ENCODE peak calls at places on chromosomes 2 and 18, in six cellular contexts. One of them, this sample, is unnamed.

GRCh38 chr2:146004470-146004869 is 1484.6 kb upstream of the ZEB2 start:
- DNase-seq in HCT116: no peak
- DNase-seq in sigmoid colon: no peak
- DNase-seq in neuronal stem cell: no peak
- DNase-seq in heart right ventricle: no peak
- DNase-seq in choroid plexus epithelial cell: peak; percentile 72
- DNase-seq in this sample: peak; percentile 83

GRCh38 chr2:173959909-173960308 is 5.3 kb downstream of the SP3 start:
- DNase-seq in HCT116: no peak
- DNase-seq in sigmoid colon: no peak
- DNase-seq in neuronal stem cell: no peak
- DNase-seq in heart right ventricle: no peak
- DNase-seq in choroid plexus epithelial cell: no peak
- DNase-seq in this sample: no peak

GRCh38 chr2:235511187-235511661 is 17.4 kb downstream of the AGAP1 start:
- DNase-seq in HCT116: peak; percentile 50
- DNase-seq in sigmoid colon: no peak
- DNase-seq in neuronal stem cell: no peak
- DNase-seq in heart right ventricle: no peak
- DNase-seq in choroid plexus epithelial cell: peak; percentile 68
- DNase-seq in this sample: peak; percentile 87

GRCh38 chr2:79219383-79219988 is 59.9 kb upstream of the REG3A start:
- DNase-seq in HCT116: no peak
- DNase-seq in sigmoid colon: no peak
- DNase-seq in neuronal stem cell: peak; percentile 56
- DNase-seq in heart right ventricle: peak; percentile 7
- DNase-seq in choroid plexus epithelial cell: peak; percentile 56
- DNase-seq in this sample: peak; percentile 29

GRCh38 chr2:222052934-222053367 is 245.8 kb downstream of the PAX3 start:
- DNase-seq in HCT116: peak; percentile 22
- DNase-seq in sigmoid colon: no peak
- DNase-seq in neuronal stem cell: peak; percentile 82
- DNase-seq in heart right ventricle: no peak
- DNase-seq in choroid plexus epithelial cell: no peak
- DNase-seq in this sample: no peak

GRCh38 chr2:70087703-70088507 is 628 bp downstream of the PCBP1 start:
- DNase-seq in HCT116: no peak
- DNase-seq in sigmoid colon: peak; percentile 84
- DNase-seq in neuronal stem cell: no peak
- DNase-seq in heart right ventricle: peak; percentile 41
- DNase-seq in choroid plexus epithelial cell: peak; percentile 62
- DNase-seq in this sample: peak; percentile 66

GRCh38 chr2:36356199-36356989 is 816 bp downstream of the CRIM1 start:
- DNase-seq in HCT116: no peak
- DNase-seq in sigmoid colon: peak; percentile 81
- DNase-seq in neuronal stem cell: peak; percentile 39
- DNase-seq in heart right ventricle: peak; percentile 38
- DNase-seq in choroid plexus epithelial cell: peak; percentile 58
- DNase-seq in this sample: no peak

GRCh38 chr2:124476291-124476690 is 451.2 kb downstream of the CNTNAP5 start:
- DNase-seq in HCT116: no peak
- DNase-seq in sigmoid colon: no peak
- DNase-seq in neuronal stem cell: no peak
- DNase-seq in heart right ventricle: no peak
- DNase-seq in choroid plexus epithelial cell: peak; percentile 3
- DNase-seq in this sample: peak; percentile 0

GRCh38 chr2:80496770-80497169 is 192.2 kb upstream of the LRRTM1 start:
- DNase-seq in HCT116: no peak
- DNase-seq in sigmoid colon: no peak
- DNase-seq in neuronal stem cell: no peak
- DNase-seq in heart right ventricle: no peak
- DNase-seq in choroid plexus epithelial cell: peak; percentile 71
- DNase-seq in this sample: peak; percentile 71

GRCh38 chr2:186702499-186702898 is 8.6 kb downstream of the FAM171B start:
- DNase-seq in HCT116: no peak
- DNase-seq in sigmoid colon: no peak
- DNase-seq in neuronal stem cell: no peak
- DNase-seq in heart right ventricle: no peak
- DNase-seq in choroid plexus epithelial cell: no peak
- DNase-seq in this sample: no peak

GRCh38 chr2:168179592-168179991 is 67.8 kb downstream of the STK39 start:
- DNase-seq in HCT116: no peak
- DNase-seq in sigmoid colon: no peak
- DNase-seq in neuronal stem cell: no peak
- DNase-seq in heart right ventricle: no peak
- DNase-seq in choroid plexus epithelial cell: no peak
- DNase-seq in this sample: no peak

GRCh38 chr2:36769106-36769505 is 72.6 kb downstream of the VIT start:
- DNase-seq in HCT116: no peak
- DNase-seq in sigmoid colon: no peak
- DNase-seq in neuronal stem cell: no peak
- DNase-seq in heart right ventricle: no peak
- DNase-seq in choroid plexus epithelial cell: no peak
- DNase-seq in this sample: no peak

GRCh38 chr2:207130958-207131521 is 34.7 kb downstream of the KLF7 start:
- DNase-seq in HCT116: no peak
- DNase-seq in sigmoid colon: no peak
- DNase-seq in neuronal stem cell: no peak
- DNase-seq in heart right ventricle: no peak
- DNase-seq in choroid plexus epithelial cell: no peak
- DNase-seq in this sample: no peak

DNA sequence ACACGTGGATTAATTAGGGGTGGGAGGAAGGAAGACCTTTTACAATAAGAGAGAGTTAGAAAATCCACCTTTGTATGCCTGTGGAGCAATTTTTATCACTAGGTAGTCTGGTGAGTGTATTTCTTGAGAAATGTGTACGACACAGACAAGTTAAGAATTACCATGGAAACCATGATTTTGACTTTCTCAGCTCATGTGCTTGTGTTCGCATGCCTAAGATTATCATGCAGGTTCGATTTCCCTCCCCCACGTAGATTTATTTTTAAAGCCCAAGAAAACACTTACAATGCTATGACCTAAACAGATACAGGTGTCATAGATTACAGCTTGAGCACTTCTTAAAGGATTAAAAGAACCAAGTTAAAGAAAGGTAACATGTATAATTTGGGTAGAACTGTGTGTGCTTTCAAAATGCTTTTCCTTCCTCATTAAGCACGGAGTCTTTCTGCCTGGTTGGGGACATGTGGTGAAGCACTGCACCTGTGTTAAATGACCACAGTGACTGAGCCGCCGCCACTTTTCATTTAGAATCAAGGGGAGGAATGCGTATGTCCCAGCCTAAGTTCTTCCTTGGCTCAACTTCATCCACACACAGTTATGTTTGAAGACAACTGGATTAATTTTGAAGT is 16.6 kb downstream of the SERTAD2 start:
- DNase-seq in HCT116: no peak
- DNase-seq in sigmoid colon: no peak
- DNase-seq in neuronal stem cell: no peak
- DNase-seq in heart right ventricle: no peak
- DNase-seq in choroid plexus epithelial cell: no peak
- DNase-seq in this sample: no peak
- H3K4me3 ChIP-seq in HCT116: no peak overlapping the region
- H3K4me3 ChIP-seq in sigmoid colon: no peak overlapping the region
- H3K4me3 ChIP-seq in neuronal stem cell: no peak overlapping the region
- H3K4me3 ChIP-seq in heart right ventricle: no peak overlapping the region
- H3K4me3 ChIP-seq in choroid plexus epithelial cell: no peak overlapping the region
- H3K4me3 ChIP-seq in this sample: no peak overlapping the region

GRCh38 chr18:8801263-8801901 is 96.0 kb downstream of the MTCL1 start:
- DNase-seq in HCT116: no peak
- DNase-seq in sigmoid colon: no peak
- DNase-seq in neuronal stem cell: no peak
- DNase-seq in heart right ventricle: no peak
- DNase-seq in choroid plexus epithelial cell: peak; percentile 92
- DNase-seq in this sample: peak; percentile 92
- H3K4me3 ChIP-seq in HCT116: no peak overlapping the region
- H3K4me3 ChIP-seq in sigmoid colon: no peak overlapping the region
- H3K4me3 ChIP-seq in neuronal stem cell: no peak overlapping the region
- H3K4me3 ChIP-seq in heart right ventricle: no peak overlapping the region
- H3K4me3 ChIP-seq in choroid plexus epithelial cell: no peak overlapping the region
- H3K4me3 ChIP-seq in this sample: no peak overlapping the region

GRCh38 chr18:34258176-34258575 is 33.5 kb upstream of the NOL4 start:
- DNase-seq in HCT116: no peak
- DNase-seq in sigmoid colon: no peak
- DNase-seq in neuronal stem cell: no peak
- DNase-seq in heart right ventricle: no peak
- DNase-seq in choroid plexus epithelial cell: no peak
- DNase-seq in this sample: no peak

GRCh38 chr18:34261865-34262780 is 37.4 kb upstream of the NOL4 start:
- DNase-seq in HCT116: no peak
- DNase-seq in sigmoid colon: no peak
- DNase-seq in neuronal stem cell: no peak
- DNase-seq in heart right ventricle: no peak
- DNase-seq in choroid plexus epithelial cell: no peak
- DNase-seq in this sample: no peak
- H3K4me3 ChIP-seq in HCT116: no peak overlapping the region
- H3K4me3 ChIP-seq in sigmoid colon: no peak overlapping the region
- H3K4me3 ChIP-seq in neuronal stem cell: no peak overlapping the region
- H3K4me3 ChIP-seq in heart right ventricle: no peak overlapping the region
- H3K4me3 ChIP-seq in choroid plexus epithelial cell: no peak overlapping the region
- H3K4me3 ChIP-seq in this sample: no peak overlapping the region

DNA sequence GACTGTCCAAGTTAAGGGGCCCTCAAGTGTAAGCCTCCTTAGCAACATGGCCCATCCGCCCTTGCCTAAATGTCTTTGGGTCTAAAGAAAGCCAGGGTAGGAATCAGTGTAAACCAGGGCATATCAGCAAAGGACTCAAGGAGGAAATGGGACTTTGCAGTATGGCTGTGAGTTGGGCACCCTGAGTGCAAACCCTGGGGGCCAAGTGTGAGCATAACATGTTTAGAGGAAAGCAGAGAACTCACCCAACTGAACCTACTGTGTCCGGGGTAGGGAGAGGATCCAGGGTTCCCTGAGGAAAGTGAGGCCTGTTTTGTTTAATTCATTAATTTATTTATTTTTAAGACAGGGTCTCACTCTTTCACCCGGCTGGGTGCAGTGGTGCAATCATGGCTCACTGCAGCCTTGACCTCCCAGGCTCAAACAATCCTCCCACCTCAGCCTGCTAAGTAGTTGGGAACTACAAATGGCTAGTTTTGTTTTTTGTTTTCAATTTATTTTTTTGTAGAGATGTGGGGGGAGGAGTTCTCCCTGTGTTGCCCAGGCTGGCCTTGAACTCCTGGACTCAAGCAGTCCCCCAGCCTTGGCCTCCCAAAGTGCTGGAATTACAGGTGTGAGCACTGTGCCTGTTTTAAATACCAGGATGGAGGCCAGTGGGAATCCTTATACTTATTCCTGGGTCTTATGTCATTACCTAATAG is 51.0 kb upstream of the ACTR3 start:
- DNase-seq in HCT116: no peak
- DNase-seq in sigmoid colon: no peak
- DNase-seq in neuronal stem cell: no peak
- DNase-seq in heart right ventricle: no peak
- DNase-seq in choroid plexus epithelial cell: no peak
- DNase-seq in this sample: no peak
- H3K4me3 ChIP-seq in HCT116: no peak overlapping the region
- H3K4me3 ChIP-seq in sigmoid colon: no peak overlapping the region
- H3K4me3 ChIP-seq in neuronal stem cell: no peak overlapping the region
- H3K4me3 ChIP-seq in heart right ventricle: no peak overlapping the region
- H3K4me3 ChIP-seq in choroid plexus epithelial cell: no peak overlapping the region
- H3K4me3 ChIP-seq in this sample: no peak overlapping the region

DNA sequence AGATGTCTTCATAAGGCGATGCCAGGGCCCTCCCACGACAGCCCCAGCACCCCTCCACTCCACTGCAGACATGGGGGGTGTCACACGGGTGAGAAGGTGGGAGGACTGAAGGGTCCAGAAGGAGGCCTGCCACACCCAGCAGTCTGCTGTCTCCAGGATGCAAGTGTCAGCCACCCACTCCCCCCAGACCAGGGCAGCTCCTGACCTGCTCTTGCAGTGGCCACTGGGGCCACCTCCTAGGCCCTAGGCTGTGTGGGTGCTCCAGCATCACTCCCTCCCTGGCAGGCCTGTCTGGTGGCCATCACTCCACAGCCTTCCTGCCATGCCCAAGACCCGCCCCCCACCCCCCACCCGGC is 171.0 kb downstream of the CELF4 start:
- DNase-seq in HCT116: no peak
- DNase-seq in sigmoid colon: no peak
- DNase-seq in neuronal stem cell: no peak
- DNase-seq in heart right ventricle: no peak
- DNase-seq in choroid plexus epithelial cell: no peak
- DNase-seq in this sample: no peak
- H3K4me3 ChIP-seq in HCT116: no peak overlapping the region
- H3K4me3 ChIP-seq in sigmoid colon: peak overlapping the region; percentile 48
- H3K4me3 ChIP-seq in neuronal stem cell: peak overlapping the region; percentile 75
- H3K4me3 ChIP-seq in heart right ventricle: peak overlapping the region; percentile 51
- H3K4me3 ChIP-seq in choroid plexus epithelial cell: no peak overlapping the region
- H3K4me3 ChIP-seq in this sample: no peak overlapping the region

DNA sequence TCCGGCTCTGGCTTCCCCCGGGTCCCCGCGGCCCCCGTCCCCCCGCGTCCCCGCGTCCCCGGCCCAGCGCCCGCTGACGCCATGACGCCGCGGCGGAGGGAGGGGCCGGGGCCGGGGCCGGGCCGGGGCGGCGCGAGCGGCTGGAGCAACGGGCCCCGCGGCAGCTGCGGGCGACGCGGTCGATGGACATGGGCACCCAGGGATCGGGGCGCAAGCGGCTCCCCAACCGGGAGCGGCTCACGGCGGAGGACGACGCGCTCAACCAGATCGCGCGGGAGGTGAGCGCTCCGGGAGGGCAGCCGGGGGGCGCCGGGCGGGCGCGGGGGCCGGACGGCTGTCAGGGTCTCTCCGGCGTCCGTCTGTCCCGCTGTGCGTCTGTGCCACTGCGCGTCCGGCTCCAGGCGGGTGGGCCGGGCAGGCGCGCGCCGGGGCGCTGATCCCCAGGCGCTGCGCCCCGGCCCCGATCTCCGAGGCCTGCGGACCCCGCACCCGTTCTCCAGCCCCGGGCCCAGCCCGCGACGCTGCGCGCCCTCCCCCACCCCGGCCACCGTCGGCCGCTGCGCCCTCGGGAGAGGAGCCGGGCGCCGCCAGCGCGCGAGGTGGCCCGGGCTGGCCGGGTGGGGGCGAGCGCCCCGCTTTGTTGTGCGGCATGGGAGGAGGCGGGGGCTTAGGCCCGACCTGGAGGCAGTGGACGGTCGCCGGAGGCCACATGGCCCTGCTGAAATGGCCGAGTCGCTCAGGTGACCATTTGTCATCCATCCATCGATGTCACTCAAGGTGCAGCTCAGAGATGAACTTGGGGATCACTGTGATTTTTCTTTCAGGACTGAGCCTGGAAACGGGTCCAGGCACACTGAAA is at the start of gene LRRFIP1:
- DNase-seq in HCT116: no peak
- DNase-seq in sigmoid colon: peak; percentile 72
- DNase-seq in neuronal stem cell: no peak
- DNase-seq in heart right ventricle: no peak
- DNase-seq in choroid plexus epithelial cell: no peak
- DNase-seq in this sample: no peak
- H3K4me3 ChIP-seq in HCT116: no peak within 1 kb of the TSS
- H3K4me3 ChIP-seq in sigmoid colon: peak within 1 kb of the TSS; percentile 66
- H3K4me3 ChIP-seq in neuronal stem cell: peak within 1 kb of the TSS; percentile 89
- H3K4me3 ChIP-seq in heart right ventricle: peak within 1 kb of the TSS; percentile 70
- H3K4me3 ChIP-seq in choroid plexus epithelial cell: peak within 1 kb of the TSS; percentile 67
- H3K4me3 ChIP-seq in this sample: peak within 1 kb of the TSS; percentile 63

GRCh38 chr2:212692466-212692865 is 153.9 kb upstream of the ERBB4 start:
- DNase-seq in HCT116: no peak
- DNase-seq in sigmoid colon: no peak
- DNase-seq in neuronal stem cell: no peak
- DNase-seq in heart right ventricle: no peak
- DNase-seq in choroid plexus epithelial cell: no peak
- DNase-seq in this sample: no peak
- H3K4me3 ChIP-seq in HCT116: no peak overlapping the region
- H3K4me3 ChIP-seq in sigmoid colon: no peak overlapping the region
- H3K4me3 ChIP-seq in neuronal stem cell: no peak overlapping the region
- H3K4me3 ChIP-seq in heart right ventricle: no peak overlapping the region
- H3K4me3 ChIP-seq in choroid plexus epithelial cell: no peak overlapping the region
- H3K4me3 ChIP-seq in this sample: no peak overlapping the region